ENCODE peak calls at places on chromosomes 7 and 10, in six cellular contexts. Y, X, N, H, B and C are unnamed samples.

GRCh38 chr10:26093229-26093628 is 123.3 kb upstream of the GAD2 start:
- DNase-seq in H (no peak), X (no peak), N (no peak), Y (no peak), B (no peak), C (no peak)

GRCh38 chr7:502296-502695 is 17.4 kb downstream of the PDGFA start:
- DNase-seq in X (no peak), H (no peak), B (no peak), N (no peak), Y (no peak), C (no peak)

GRCh38 chr10:95517536-95518454 is 43.4 kb downstream of the SORBS1 start:
- DNase-seq in Y (peak; percentile 17), N (peak; percentile 6), X (no peak), B (peak; percentile 95), H (peak; percentile 48), C (no peak)

GRCh38 chr7:100093498-100093897 is 4.7 kb downstream of the COPS6 start:
- DNase-seq in X (peak; percentile 52), H (no peak), N (no peak), B (no peak), Y (no peak), C (no peak)

GRCh38 chr10:99248824-99249223 is 13.2 kb upstream of the HPSE2 start:
- DNase-seq in X (no peak), Y (no peak), N (no peak), H (no peak), B (no peak), C (no peak)

GRCh38 chr10:112279482-112279881 is 3.7 kb upstream of the TECTB start:
- DNase-seq in H (no peak), N (no peak), Y (no peak), X (no peak), B (no peak), C (no peak)

GRCh38 chr7:105718511-105718925 is 137.2 kb upstream of the EFCAB10 start:
- DNase-seq in H (no peak), Y (no peak), X (no peak), N (peak; percentile 23), B (no peak), C (no peak)

GRCh38 chr7:25968205-25968993 is 183.6 kb upstream of the NFE2L3 start:
- DNase-seq in B (no peak), Y (no peak), H (no peak), N (no peak), X (no peak), C (no peak)

GRCh38 chr10:129888784-129889616 is 75.1 kb downstream of the EBF3 start:
- DNase-seq in Y (peak; percentile 15), X (peak; percentile 89), B (no peak), N (no peak), H (peak; percentile 8), C (peak; percentile 96)

GRCh38 chr10:116853287-116853686 is 4.0 kb downstream of the ENO4 start:
- DNase-seq in H (no peak), N (no peak), X (peak; percentile 70), Y (no peak), B (no peak), C (no peak)

GRCh38 chr10:82041018-82041417 is 166.0 kb downstream of the NRG3 start:
- DNase-seq in Y (no peak), N (no peak), H (no peak), B (no peak), X (no peak), C (no peak)

GRCh38 chr7:31134246-31135188 is 82.4 kb downstream of the ADCYAP1R1 start:
- DNase-seq in B (peak; percentile 32), H (peak; percentile 71), N (peak; percentile 52), X (peak; percentile 86), Y (peak; percentile 54), C (peak; percentile 87)

GRCh38 chr7:139936760-139937310 is 107.8 kb downstream of the TBXAS1 start:
- DNase-seq in N (peak; percentile 38), H (peak; percentile 84), X (no peak), Y (peak; percentile 88), B (peak; percentile 86), C (peak; percentile 91)

GRCh38 chr7:70835658-70836057 is 296.3 kb upstream of the GALNT17 start:
- DNase-seq in N (no peak), H (no peak), X (no peak), Y (no peak), B (no peak), C (no peak)

GRCh38 chr7:1664711-1665591 is 5.1 kb upstream of the ELFN1 start:
- DNase-seq in N (peak; percentile 30), B (peak; percentile 31), H (peak; percentile 52), Y (peak; percentile 41), X (peak; percentile 99), C (peak; percentile 99)

GRCh38 chr7:101165958-101166602 is 711 bp upstream of the VGF start:
- DNase-seq in N (no peak), B (no peak), X (peak; percentile 53), Y (no peak), H (no peak), C (peak; percentile 38)

GRCh38 chr10:6492896-6493295 is 87.2 kb downstream of the PRKCQ start:
- DNase-seq in H (no peak), Y (no peak), X (no peak), N (no peak), B (no peak), C (no peak)

GRCh38 chr10:99917963-99918825 is 91.6 kb downstream of the DNMBP start:
- DNase-seq in H (peak; percentile 63), Y (peak; percentile 59), B (peak; percentile 66), X (peak; percentile 13), N (peak; percentile 58), C (no peak)

GRCh38 chr7:73528204-73528603 is 6.1 kb upstream of the BAZ1B start:
- DNase-seq in Y (no peak), N (no peak), H (no peak), X (no peak), B (no peak), C (peak; percentile 87)

GRCh38 chr10:27145937-27146336 is 8.2 kb downstream of the YME1L1 start:
- DNase-seq in B (no peak), H (no peak), N (no peak), Y (no peak), X (no peak), C (no peak)

GRCh38 chr10:86306628-86307278 is 59.8 kb downstream of the GRID1 start:
- DNase-seq in H (peak; percentile 2), X (no peak), N (peak; percentile 3), Y (peak; percentile 4), B (no peak), C (no peak)

GRCh38 chr10:21526952-21527633 is 1.6 kb upstream of the SKIDA1 start:
- DNase-seq in H (peak; percentile 69), X (peak; percentile 73), B (no peak), Y (peak; percentile 58), N (peak; percentile 62), C (peak; percentile 92)

GRCh38 chr7:53604201-53604600 is 568.8 kb downstream of the POM121L12 start:
- DNase-seq in X (no peak), H (no peak), Y (no peak), B (peak; percentile 8), N (no peak), C (no peak)

GRCh38 chr10:12583891-12584595 is 234.7 kb downstream of the CAMK1D start:
- DNase-seq in N (no peak), B (no peak), X (no peak), H (no peak), Y (no peak), C (no peak)

GRCh38 chr7:98136423-98136822 is 29.8 kb downstream of the LMTK2 start:
- DNase-seq in X (no peak), N (no peak), H (no peak), Y (no peak), B (no peak), C (no peak)

GRCh38 chr7:98135984-98136383 is 29.3 kb downstream of the LMTK2 start:
- DNase-seq in N (no peak), H (no peak), Y (no peak), B (no peak), X (no peak), C (no peak)

GRCh38 chr7:98134420-98134819 is 27.8 kb downstream of the LMTK2 start:
- DNase-seq in N (no peak), B (no peak), X (no peak), H (no peak), Y (no peak), C (no peak)

GRCh38 chr7:98133181-98133580 is 26.5 kb downstream of the LMTK2 start:
- DNase-seq in H (peak; percentile 11), Y (no peak), X (no peak), B (peak; percentile 14), N (peak; percentile 64), C (no peak)

GRCh38 chr7:98133621-98134266 is 27.1 kb downstream of the LMTK2 start:
- DNase-seq in B (peak; percentile 27), X (no peak), N (peak; percentile 68), H (peak; percentile 8), Y (peak; percentile 4), C (peak; percentile 44)
- H3K4me1 ChIP-seq in B (peaks cover 21% of the 10 kb centered on the region), X (peaks cover 20% of the 10 kb centered on the region), N (peaks cover 30% of the 10 kb centered on the region), H (peaks cover 7% of the 10 kb centered on the region), Y (peaks cover 5% of the 10 kb centered on the region), C (peaks cover 18% of the 10 kb centered on the region)

GRCh38 chr10:110860576-110861241 is 11.0 kb upstream of the PDCD4 start:
- DNase-seq in B (no peak), H (no peak), Y (no peak), X (no peak), N (no peak), C (no peak)

GRCh38 chr10:110859206-110859946 is 12.4 kb upstream of the PDCD4 start:
- DNase-seq in Y (no peak), B (no peak), N (no peak), H (no peak), X (no peak), C (no peak)

GRCh38 chr10:110859947-110860376 is 11.8 kb upstream of the PDCD4 start:
- DNase-seq in H (peak; percentile 80), N (no peak), B (peak; percentile 26), X (no peak), Y (peak; percentile 72), C (no peak)

GRCh38 chr10:110858297-110858934 is 13.3 kb upstream of the PDCD4 start:
- DNase-seq in H (no peak), N (no peak), X (no peak), Y (no peak), B (no peak), C (no peak)

GRCh38 chr10:110857265-110858158 is 14.2 kb upstream of the PDCD4 start:
- DNase-seq in B (peak; percentile 61), N (no peak), H (peak; percentile 72), Y (peak; percentile 84), X (no peak), C (no peak)
- TF ChIP-seq CTCF in B (no peak), N (no peak), H (no peak), Y (no peak), X (no peak), C (no peak)

GRCh38 chr10:64444163-64444562 is 923.0 kb downstream of the REEP3 start:
- DNase-seq in N (no peak), H (no peak), B (no peak), Y (no peak), X (no peak), C (no peak)
- H4K20me1 ChIP-seq in N (no peaks in the 10 kb centered on the region), H (no peaks in the 10 kb centered on the region), B (no peaks in the 10 kb centered on the region), Y (no peaks in the 10 kb centered on the region), X (no peaks in the 10 kb centered on the region), C (no peaks in the 10 kb centered on the region)

DNA sequence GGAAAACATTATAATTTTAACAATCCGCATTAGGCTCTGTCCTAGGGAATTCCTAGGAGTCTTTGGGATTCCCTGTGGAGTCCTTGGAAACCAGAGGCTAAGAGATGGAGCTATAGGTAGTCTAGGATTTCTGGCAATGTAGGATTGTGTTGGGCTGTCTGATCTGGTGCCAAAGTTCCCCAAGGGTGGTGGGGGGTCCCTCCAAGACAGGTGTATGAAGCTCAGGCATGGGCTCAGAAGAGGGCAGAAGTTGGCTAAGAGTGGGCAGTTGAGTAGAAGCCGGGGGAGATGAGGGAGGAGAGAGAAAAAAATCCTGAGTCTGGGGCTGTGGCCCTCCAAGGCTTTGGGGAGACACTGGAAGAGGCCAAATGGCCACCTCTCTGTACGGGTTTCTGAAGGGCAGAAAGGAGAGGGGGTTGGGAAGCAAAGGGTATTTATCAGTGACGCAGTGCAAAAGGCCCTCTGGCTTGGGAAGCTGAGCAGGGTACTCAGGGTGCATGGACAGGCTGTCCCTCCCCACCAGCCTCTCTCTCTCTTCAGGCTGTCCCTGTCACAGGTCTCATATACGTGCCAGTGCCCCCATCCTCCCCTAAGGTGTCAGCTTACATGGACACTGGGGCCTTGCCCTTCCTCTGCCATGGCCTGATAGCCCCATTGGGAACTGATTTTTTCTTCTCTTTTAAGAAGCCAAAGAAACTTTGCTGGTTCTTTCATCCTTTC is 923 bp downstream of the HOXA6 start:
- DNase-seq in H (no peak), X (peak; percentile 29), Y (no peak), B (no peak), N (no peak), C (peak; percentile 76)
- H3K4me1 ChIP-seq in H (peaks cover 22% of the 10 kb centered on the region), X (peaks cover 12% of the 10 kb centered on the region), Y (peaks cover 13% of the 10 kb centered on the region), B (peaks cover 5% of the 10 kb centered on the region), N (peaks cover 63% of the 10 kb centered on the region), C (peaks cover 35% of the 10 kb centered on the region)